ENCODE peak calls at places on chromosomes 4 and X, in four cellular contexts. O is non-pigmented ciliary epithelial cell, U is heart left ventricle, L is GM13977. M is an unnamed sample.

GRCh38 chr4:26029512-26030131 is 115.6 kb downstream of the SMIM20 start:
- DNase-seq in U (no peak), O (no peak), L (no peak), M (no peak)

GRCh38 chr4:180542445-180543100 is 1700.6 kb upstream of the TENM3 start:
- DNase-seq in L (no peak), O (peak; percentile 81), U (no peak), M (peak; percentile 87)

GRCh38 chr4:77052352-77052751 is 23.4 kb downstream of the CCNI start:
- DNase-seq in O (no peak), U (no peak), L (no peak), M (no peak)

GRCh38 chr4:64538219-64538618 is 129.0 kb upstream of the TECRL start:
- DNase-seq in O (no peak), L (no peak), U (no peak), M (no peak)

GRCh38 chrX:14014526-14014925 is 15.2 kb downstream of the GEMIN8 start:
- DNase-seq in U (no peak), O (no peak), L (no peak), M (no peak)

GRCh38 chrX:42739258-42739657 is 38.7 kb downstream of the PPP1R2C start:
- DNase-seq in O (no peak), U (no peak), L (no peak), M (no peak)

GRCh38 chrX:18149454-18149853 is 71.2 kb downstream of the BEND2 start:
- DNase-seq in U (no peak), L (no peak), O (no peak), M (no peak)

GRCh38 chr4:118989098-118990080 is 100.7 kb downstream of the SYNPO2 start:
- DNase-seq in L (no peak), U (no peak), O (peak; percentile 59), M (peak; percentile 18)

M was measured in retinal pigment epithelial cell.